ENCODE peak calls at places on chromosome X, in four cellular contexts. S is AG04450; A is stimulated activated CD8-positive, alpha-beta memory T cell treated with anti-CD3 and anti-CD28 coated beads, Interleukin-12 subunit alpha, Interleukin-12 subunit beta, amount 100 ng/mL, for 1 hour; D is fibroblast of pulmonary artery. Q is an unnamed sample.

GRCh38 chrX:5936438-5936837 is 292.2 kb downstream of the NLGN4X start:
- DNase-seq in A (no peak), D (no peak), S (no peak), Q (no peak)

GRCh38 chrX:154037754-154038153 is 18.1 kb upstream of the IRAK1 start:
- DNase-seq in A (no peak), D (no peak), S (no peak), Q (no peak)

GRCh38 chrX:130575831-130576404 is 174.1 kb downstream of the RBMX2 start:
- DNase-seq in D (peak), A (no peak), S (peak), Q (no peak)

GRCh38 chrX:124699876-124700275 is 353.5 kb downstream of the SH2D1A start:
- DNase-seq in S (no peak), D (no peak), A (no peak), Q (no peak)

GRCh38 chrX:67612231-67612630 is 68.4 kb downstream of the AR start:
- DNase-seq in D (no peak), S (peak), A (no peak), Q (no peak)

GRCh38 chrX:17559728-17560379 is 177.4 kb upstream of the SCML1 start:
- DNase-seq in S (peak), D (peak), A (no peak), Q (no peak)

GRCh38 chrX:40388441-40388840 is 192.3 kb upstream of the ATP6AP2 start:
- DNase-seq in S (no peak), D (no peak), A (no peak), Q (no peak)

GRCh38 chrX:97446298-97446882 is 562.7 kb downstream of the RPA4 start:
- DNase-seq in A (no peak), S (no peak), D (peak), Q (no peak)

GRCh38 chrX:53798281-53798680 is 111.8 kb upstream of the HUWE1 start:
- DNase-seq in D (no peak), S (no peak), A (no peak), Q (no peak)

GRCh38 chrX:115173181-115173580 is 16.0 kb upstream of the RBMXL3 start:
- DNase-seq in D (no peak), A (no peak), S (no peak), Q (no peak)

GRCh38 chrX:14026121-14026520 is 3.6 kb downstream of the GEMIN8 start:
- DNase-seq in S (no peak), D (no peak), A (no peak), Q (no peak)

GRCh38 chrX:15321447-15321846 is 6.0 kb upstream of the ASB11 start:
- DNase-seq in D (no peak), A (no peak), S (no peak), Q (no peak)

GRCh38 chrX:85052207-85052606 is 48.5 kb downstream of the APOOL start:
- DNase-seq in S (no peak), D (peak), A (no peak), Q (no peak)

GRCh38 chrX:133384454-133384853 is 30.8 kb downstream of the GPC4 start:
- DNase-seq in A (no peak), D (no peak), S (no peak), Q (no peak)

GRCh38 chrX:130108647-130109428 is 1.5 kb downstream of the ELF4 start:
- DNase-seq in D (no peak), A (peak), S (no peak), Q (no peak)

GRCh38 chrX:47112316-47112954 is 32.1 kb downstream of the NDUFB11 start:
- DNase-seq in A (no peak), S (no peak), D (no peak), Q (no peak)

GRCh38 chrX:40773809-40774208 is 38.5 kb upstream of the MED14 start:
- DNase-seq in A (no peak), S (no peak), D (peak), Q (no peak)

GRCh38 chrX:10847333-10847732 is 226.9 kb upstream of the MID1 start:
- DNase-seq in S (no peak), D (no peak), A (no peak), Q (no peak)

GRCh38 chrX:26347171-26347570 is 131.2 kb downstream of the MAGEB5 start:
- DNase-seq in D (no peak), A (no peak), S (no peak), Q (no peak)

GRCh38 chrX:63101879-63102620 is 249.1 kb downstream of the SPIN4 start:
- DNase-seq in A (no peak), D (no peak), S (no peak), Q (no peak)

GRCh38 chrX:17768997-17769396 is 31.7 kb downstream of the SCML1 start:
- DNase-seq in D (no peak), A (no peak), S (no peak), Q (no peak)

GRCh38 chrX:71846429-71846828 is 64.2 kb upstream of the NHSL2 start:
- DNase-seq in D (peak), A (no peak), S (no peak), Q (peak)

GRCh38 chrX:134625315-134625718 is 33.0 kb downstream of the PLAC1 start:
- DNase-seq in S (no peak), D (peak), A (no peak), Q (no peak)

GRCh38 chrX:46838482-46838857 is 1.6 kb downstream of the RP2 start:
- DNase-seq in A (no peak), S (no peak), D (no peak), Q (no peak)

GRCh38 chrX:153802513-153803045 is 8.1 kb downstream of the SSR4 start:
- DNase-seq in A (no peak), S (no peak), D (no peak), Q (no peak)

GRCh38 chrX:140050906-140051305 is 85.6 kb upstream of the CXorf66 start:
- DNase-seq in S (no peak), A (no peak), D (peak), Q (no peak)

GRCh38 chrX:85590638-85591037 is 211.2 kb upstream of the POF1B start:
- DNase-seq in S (no peak), D (no peak), A (no peak), Q (no peak)

GRCh38 chrX:18291006-18291545 is 63.4 kb downstream of the SCML2 start:
- DNase-seq in A (no peak), D (peak), S (peak), Q (no peak)

GRCh38 chrX:16125520-16126149 is 2.3 kb downstream of the GRPR start:
- DNase-seq in D (no peak), S (no peak), A (no peak), Q (no peak)

GRCh38 chrX:110226931-110227330 is 91.0 kb downstream of the AMMECR1 start:
- DNase-seq in D (no peak), S (no peak), A (no peak), Q (no peak)

GRCh38 chrX:11908371-11908770 is 150.3 kb downstream of the MSL3 start:
- DNase-seq in S (no peak), A (no peak), D (peak), Q (no peak)

GRCh38 chrX:152601848-152602616 is 35.7 kb upstream of the GABRQ start:
- DNase-seq in D (no peak), S (no peak), A (no peak), Q (peak)